ENCODE peak calls at places on chromosomes 2 and 18, in four cellular contexts. H is GM12891, U is K562, B is GM12878. A is an unnamed sample.

GRCh38 chr2:109214651-109215371 is 85.8 kb downstream of the SH3RF3 start:
- DNase-seq in H (no peak), B (no peak), U (no peak), A (no peak)

GRCh38 chr18:62460851-62461300 is 61.9 kb upstream of the ZCCHC2 start:
- DNase-seq in U (no peak), H (no peak), B (no peak), A (no peak)

GRCh38 chr2:240818543-240819403 is 1.2 kb downstream of the KIF1A start:
- DNase-seq in B (no peak), H (no peak), U (no peak), A (no peak)

GRCh38 chr2:26347286-26347865 is 787 bp upstream of the ADGRF3 start:
- DNase-seq in B (no peak), U (no peak), H (no peak), A (no peak)

GRCh38 chr2:121273116-121273515 is 11.9 kb downstream of the TFCP2L1 start:
- DNase-seq in U (no peak), B (no peak), H (no peak), A (no peak)

GRCh38 chr2:44351676-44352075 is 9.6 kb downstream of the PREPL start:
- DNase-seq in B (no peak), U (no peak), H (no peak), A (no peak)

GRCh38 chr2:215851091-215851490 is 162.3 kb downstream of the MREG start:
- DNase-seq in B (no peak), U (no peak), H (no peak), A (no peak)

GRCh38 chr2:191686658-191687057 is 8.7 kb downstream of the NABP1 start:
- DNase-seq in H (no peak), U (no peak), B (no peak), A (no peak)

GRCh38 chr2:225100269-225100668 is 58.0 kb upstream of the DOCK10 start:
- DNase-seq in B (no peak), H (no peak), U (no peak), A (no peak)

GRCh38 chr18:3119401-3120323 is 100.1 kb downstream of the MYOM1 start:
- DNase-seq in U (no peak), B (no peak), H (no peak), A (no peak)

GRCh38 chr2:39942970-39943369 is 163.9 kb upstream of the THUMPD2 start:
- DNase-seq in B (no peak), U (no peak), H (no peak), A (no peak)

GRCh38 chr2:38591152-38591551 is 11.6 kb downstream of the HNRNPLL start:
- DNase-seq in H (no peak), U (no peak), B (no peak), A (no peak)

GRCh38 chr2:99545066-99545465 is 55.2 kb upstream of the REV1 start:
- DNase-seq in B (no peak), U (no peak), H (no peak), A (no peak)

GRCh38 chr2:201807452-201807980 is 1.2 kb downstream of the CDK15 start:
- DNase-seq in H (no peak), U (no peak), B (no peak), A (no peak)

GRCh38 chr18:2083691-2084090 is 487.6 kb downstream of the METTL4 start:
- DNase-seq in B (no peak), H (no peak), U (no peak), A (no peak)

GRCh38 chr18:9608298-9608697 is 6.1 kb downstream of the PPP4R1 start:
- DNase-seq in H (no peak), U (peak; percentile 59), B (no peak), A (no peak)

GRCh38 chr2:122480381-122481243 is 725.2 kb downstream of the TSN start:
- DNase-seq in B (no peak), H (no peak), U (no peak), A (no peak)

GRCh38 chr2:164504253-164504652 is 117.0 kb downstream of the GRB14 start:
- DNase-seq in B (no peak), U (no peak), H (no peak), A (no peak)

GRCh38 chr2:196758474-196759377 is 40.8 kb downstream of the GTF3C3 start:
- DNase-seq in H (no peak), U (no peak), B (no peak), A (no peak)

GRCh38 chr2:71714601-71715240 is 261.4 kb downstream of the DYSF start:
- DNase-seq in H (no peak), U (no peak), B (no peak), A (no peak)

GRCh38 chr2:71718686-71719085 is 265.3 kb downstream of the DYSF start:
- DNase-seq in B (no peak), H (no peak), U (no peak), A (no peak)

GRCh38 chr2:71715241-71715750 is 261.9 kb downstream of the DYSF start:
- DNase-seq in H (no peak), U (no peak), B (no peak), A (no peak)

GRCh38 chr2:71715951-71716696 is 262.8 kb downstream of the DYSF start:
- DNase-seq in U (no peak), H (no peak), B (no peak), A (no peak)

GRCh38 chr2:71716697-71717624 is 263.6 kb downstream of the DYSF start:
- DNase-seq in U (peak; percentile 17), B (no peak), H (no peak), A (no peak)
- TF ChIP-seq TAF1 in U (no peak), B (no peak), H (no peak), A (no peak)

GRCh38 chr2:127650041-127650784 is 4.3 kb downstream of the GPR17 start:
- DNase-seq in H (no peak), U (no peak), B (no peak), A (no peak)
- TF ChIP-seq TAF1 in H (no peak), U (no peak), B (no peak), A (no peak)

DNA sequence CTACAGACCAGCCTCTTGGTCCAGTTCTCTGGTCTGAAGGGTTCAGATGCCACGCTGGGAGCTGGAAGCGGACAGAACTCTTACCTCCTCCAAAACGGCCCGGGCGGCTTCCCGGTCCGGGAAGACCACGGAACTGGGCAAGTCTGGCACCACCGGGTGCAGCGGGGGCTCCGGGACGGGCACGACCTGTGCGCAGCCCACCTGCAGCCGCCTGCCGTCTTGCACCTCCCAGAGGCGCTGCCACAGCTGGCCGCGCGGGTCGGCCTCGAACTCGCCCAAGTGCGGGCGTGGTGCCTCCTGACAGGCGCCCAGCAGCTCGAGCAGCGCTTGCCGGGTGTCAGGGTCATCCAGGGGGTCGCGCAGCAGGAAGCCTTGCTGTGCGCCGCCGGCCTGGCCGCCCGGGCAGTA is 765 bp downstream of the CMPK2 start:
- DNase-seq in H (no peak), U (no peak), B (no peak), A (no peak)
- TF ChIP-seq TAF1 in H (no peak), U (no peak), B (no peak), A (no peak)

DNA sequence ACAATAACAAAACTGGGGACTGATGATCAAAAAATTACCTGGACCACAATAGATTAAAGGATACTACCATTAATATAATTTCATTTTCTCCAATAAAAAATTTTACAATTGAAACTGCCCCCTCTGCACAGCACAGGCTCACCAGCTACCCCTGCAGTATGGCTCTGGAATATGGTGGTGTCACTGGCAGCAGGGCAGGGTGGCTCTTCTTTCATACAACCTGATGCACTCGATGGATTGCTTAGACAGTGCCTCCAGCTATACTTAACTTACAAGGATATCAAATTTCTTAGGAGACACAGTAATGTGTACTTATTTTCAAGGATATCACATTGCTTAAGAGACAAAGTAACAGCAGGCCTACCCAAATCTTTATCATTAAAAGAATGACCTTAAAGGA is 124.0 kb downstream of the PRELID3A start:
- DNase-seq in H (no peak), U (no peak), B (no peak), A (no peak)
- TF ChIP-seq TAF1 in H (no peak), U (no peak), B (no peak), A (no peak)

DNA sequence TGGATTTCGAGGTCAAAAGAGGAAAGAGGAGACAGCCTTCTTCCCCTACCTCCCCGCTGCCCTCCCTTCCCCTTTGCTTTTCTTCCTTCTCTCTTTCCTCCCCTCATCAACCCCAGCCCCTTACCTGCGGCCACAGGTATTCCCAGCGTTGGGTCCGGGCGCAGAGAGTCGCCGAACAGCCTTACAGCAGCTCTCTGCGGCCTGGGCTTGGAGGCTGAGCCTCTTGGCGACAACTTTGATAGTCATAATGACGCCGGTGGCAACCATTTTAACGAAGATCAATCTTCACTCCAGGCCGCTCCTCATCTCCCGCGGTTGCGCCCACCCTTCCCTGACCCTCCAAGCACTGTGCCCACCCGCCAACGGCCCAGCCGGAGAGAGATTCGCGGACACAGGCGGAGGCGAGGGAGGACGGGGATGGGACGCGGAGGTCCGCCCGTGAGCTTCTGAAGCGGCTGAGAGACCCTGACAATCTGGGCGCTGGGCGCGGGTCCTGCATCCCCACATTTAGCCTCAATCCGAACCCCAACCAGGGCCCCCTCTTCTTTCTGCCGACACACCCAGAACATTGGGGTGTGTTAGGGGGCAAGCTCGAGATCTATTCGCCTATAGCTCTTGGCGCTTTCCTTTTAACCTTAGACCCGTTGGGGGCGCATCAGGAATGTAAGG is 1.5 kb upstream of the EVX2 start:
- DNase-seq in H (no peak), B (no peak), U (no peak), A (no peak)
- TF ChIP-seq TAF1 in H (no peak), B (no peak), U (no peak), A (no peak)

GRCh38 chr2:106161938-106162814 is 31.9 kb downstream of the UXS1 start:
- DNase-seq in H (no peak), B (no peak), U (no peak), A (no peak)
- TF ChIP-seq TAF1 in H (no peak), B (no peak), U (no peak), A (no peak)

GRCh38 chr2:112977559-112978056 is at the start of gene IL36G:
- DNase-seq in H (no peak), B (no peak), U (no peak), A (no peak)

GRCh38 chr2:112972423-112973086 is 5.3 kb upstream of the IL36G start:
- DNase-seq in H (no peak), U (no peak), B (no peak), A (no peak)

DNA sequence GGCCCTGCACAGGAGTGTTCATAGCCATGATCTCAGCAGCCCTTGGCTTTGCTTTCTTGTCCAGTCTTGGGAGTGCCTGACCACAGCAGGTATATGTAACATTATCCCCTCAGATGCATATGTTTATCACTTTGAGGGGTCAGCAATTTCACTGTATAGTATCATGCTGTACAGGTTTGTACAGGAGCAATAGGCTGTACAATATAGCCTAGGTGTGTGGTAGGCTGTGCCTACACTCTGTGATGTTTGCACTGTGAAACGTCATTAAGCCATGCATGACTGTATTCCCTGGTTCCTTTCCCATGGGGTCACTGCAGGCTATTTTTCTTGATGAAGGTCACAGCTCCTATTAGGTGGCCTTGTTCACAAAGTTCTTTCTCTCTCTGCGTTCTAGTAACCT is 4.7 kb upstream of the IL36G start:
- DNase-seq in B (no peak), U (no peak), H (no peak), A (no peak)
- TF ChIP-seq TAF1 in B (no peak), U (no peak), H (no peak), A (no peak)

GRCh38 chr2:53127061-53127650 is 640.4 kb upstream of the CHAC2 start:
- DNase-seq in H (no peak), B (no peak), U (no peak), A (no peak)

GRCh38 chr2:53129851-53130250 is 637.8 kb upstream of the CHAC2 start:
- DNase-seq in H (no peak), B (no peak), U (no peak), A (no peak)

GRCh38 chr2:53130441-53130943 is 637.1 kb upstream of the CHAC2 start:
- DNase-seq in U (no peak), H (no peak), B (no peak), A (no peak)

GRCh38 chr2:53131416-53131815 is 636.2 kb upstream of the CHAC2 start:
- DNase-seq in H (no peak), U (no peak), B (no peak), A (no peak)
- TF ChIP-seq TAF1 in H (no peak), U (no peak), B (no peak), A (no peak)